ENCODE peak calls at places on chromosomes 4 and X, in four cellular contexts. C is sigmoid colon, G is WTC11, S is upper lobe of right lung. N is an unnamed sample.

GRCh38 chr4:54230479-54231418 is 1.7 kb downstream of the PDGFRA start:
- DNase-seq in G (peak), C (peak), S (no peak), N (no peak)

GRCh38 chr4:5971077-5971447 is 47.2 kb downstream of the C4orf50 start:
- DNase-seq in S (peak), C (peak), G (peak), N (no peak)

GRCh38 chr4:146095867-146096266 is 79.7 kb upstream of the LSM6 start:
- DNase-seq in G (no peak), C (no peak), S (no peak), N (no peak)

GRCh38 chrX:154751121-154751668 is 318 bp upstream of the GAB3 start:
- DNase-seq in S (peak), G (no peak), C (no peak), N (no peak)

GRCh38 chr4:164779811-164780216 is 25.9 kb downstream of the SMIM31 start:
- DNase-seq in C (no peak), S (no peak), G (peak), N (no peak)

GRCh38 chr4:149322203-149322602 is 493.4 kb downstream of the IQCM start:
- DNase-seq in C (no peak), G (no peak), S (no peak), N (no peak)

GRCh38 chr4:147778942-147779341 is 47.1 kb downstream of the ARHGAP10 start:
- DNase-seq in C (no peak), G (no peak), S (no peak), N (no peak)

GRCh38 chr4:25172964-25173917 is 13.0 kb upstream of the SEPSECS start:
- DNase-seq in C (peak), S (no peak), G (no peak), N (peak)

GRCh38 chr4:129362685-129363274 is 266.8 kb downstream of the C4orf33 start:
- DNase-seq in C (no peak), S (no peak), G (peak), N (no peak)

GRCh38 chr4:101274888-101275752 is 72.2 kb downstream of the PPP3CA start:
- DNase-seq in S (no peak), C (no peak), G (no peak), N (no peak)
- TF ChIP-seq CTCF in S (no peak), C (no peak), G (no peak), N (no peak)

DNA sequence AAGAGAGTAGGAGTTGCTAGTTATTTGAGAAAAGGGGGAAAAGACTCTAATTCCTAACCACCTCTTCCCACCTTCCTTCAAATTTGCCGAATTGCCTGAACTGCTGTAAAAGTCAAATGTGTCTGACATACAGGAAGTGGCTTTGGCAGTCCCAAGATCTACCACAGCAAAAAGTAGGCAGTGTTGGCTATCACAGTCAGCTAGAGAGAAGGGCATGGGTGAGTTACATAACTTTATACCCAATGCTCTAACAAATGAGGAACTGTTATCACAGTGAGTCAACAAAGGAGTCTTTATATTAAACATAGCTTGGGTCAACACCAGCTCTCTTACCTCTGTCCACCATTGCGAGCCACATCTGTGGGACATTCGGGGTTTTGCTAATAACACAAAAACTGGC is 2.4 kb upstream of the MBNL3 start:
- DNase-seq in C (no peak), G (no peak), S (no peak), N (peak)
- TF ChIP-seq CTCF in C (no peak), G (no peak), S (peak), N (peak)

DNA sequence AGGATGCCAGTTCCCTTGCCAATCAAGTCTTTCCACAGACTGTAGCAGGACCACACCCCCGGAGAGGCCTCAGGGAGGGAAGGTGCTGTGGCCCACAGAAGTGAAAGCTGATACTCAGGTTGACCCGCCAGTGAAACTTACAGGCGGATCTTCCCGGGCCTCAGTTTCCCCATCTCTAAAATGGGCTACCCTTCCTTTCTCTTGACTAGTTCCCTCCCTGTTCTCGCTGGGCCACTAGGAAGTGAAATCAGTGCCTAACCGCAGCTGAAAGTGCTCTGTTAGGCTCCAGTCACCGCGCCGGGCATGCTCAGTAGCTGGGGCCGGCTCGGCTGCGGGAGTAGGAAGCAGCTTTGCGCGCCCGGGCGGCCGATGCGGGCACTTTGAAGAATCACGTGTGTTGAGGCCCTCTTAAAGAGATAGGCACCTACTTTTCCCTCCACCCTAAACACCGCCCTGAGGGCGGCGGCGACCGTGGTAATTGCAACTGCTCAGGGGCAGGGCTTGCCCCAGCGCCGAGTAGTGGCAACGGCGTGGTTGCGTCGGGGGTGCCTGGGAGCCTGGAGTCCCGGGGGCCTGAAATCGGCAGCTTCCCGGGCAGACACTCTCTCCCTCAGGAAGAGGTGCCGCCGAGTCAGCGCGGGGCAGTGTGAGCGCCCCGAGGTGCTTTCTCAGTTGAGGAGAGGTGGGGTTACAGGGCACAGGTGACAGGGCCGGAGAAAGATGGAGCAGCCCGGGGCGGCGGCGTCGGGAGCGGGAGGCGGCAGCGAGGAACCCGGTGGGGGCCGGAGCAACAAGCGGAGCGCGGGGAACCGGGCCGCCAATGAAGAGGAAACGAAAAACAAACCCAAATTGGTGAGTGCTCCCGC is at the start of gene DIAPH2:
- DNase-seq in S (peak), G (peak), C (peak), N (peak)
- TF ChIP-seq CTCF in S (peak), G (no peak), C (no peak), N (no peak)

GRCh38 chrX:64792598-64793337 is 183.5 kb downstream of the ZC4H2 start:
- DNase-seq in C (no peak), S (no peak), G (peak), N (no peak)
- TF ChIP-seq CTCF in C (no peak), S (no peak), G (no peak), N (no peak)

N was measured in CD14-positive monocyte.